ENCODE peak calls at places on chromosome 6, in four cellular contexts. X is thoracic aorta, S is left ventricle myocardium inferior, V is WERI-Rb-1. H is an unnamed sample.

GRCh38 chr6:111759413-111759835 is 113.8 kb downstream of the FYN start:
- DNase-seq in V (no peak), S (no peak), X (no peak), H (no peak)

GRCh38 chr6:44264154-44265002 is 973 bp downstream of the NFKBIE start:
- DNase-seq in V (no peak), S (no peak), X (no peak), H (no peak)

GRCh38 chr6:7119272-7119801 is 11.6 kb downstream of the RREB1 start:
- DNase-seq in S (no peak), V (peak), X (no peak), H (no peak)

GRCh38 chr6:163085426-163085825 is 329.1 kb upstream of the QKI start:
- DNase-seq in X (no peak), S (no peak), V (no peak), H (no peak)

GRCh38 chr6:166456360-166457156 is 73.8 kb upstream of the MPC1 start:
- DNase-seq in X (no peak), V (peak), S (no peak), H (no peak)

GRCh38 chr6:115667478-115667996 is 393.2 kb downstream of the FRK start:
- DNase-seq in S (no peak), V (peak), X (no peak), H (no peak)

GRCh38 chr6:3269412-3269975 is 10.7 kb downstream of the PSMG4 start:
- DNase-seq in S (no peak), X (no peak), V (no peak), H (peak)

GRCh38 chr6:37029249-37029959 is 23.9 kb downstream of the FGD2 start:
- DNase-seq in S (peak), X (no peak), V (peak), H (peak)

GRCh38 chr6:33689148-33689494 is 22.4 kb downstream of the UQCC2 start:
- DNase-seq in X (no peak), V (no peak), S (no peak), H (no peak)

GRCh38 chr6:111521497-111522275 is 38.7 kb upstream of the REV3L start:
- DNase-seq in X (no peak), V (no peak), S (no peak), H (no peak)

GRCh38 chr6:146028250-146028789 is 542 bp upstream of the GRM1 start:
- DNase-seq in X (no peak), S (peak), V (peak), H (peak)

GRCh38 chr6:87968435-87969278 is 79.0 kb upstream of the SPACA1 start:
- DNase-seq in S (no peak), X (no peak), V (no peak), H (peak)

GRCh38 chr6:130033999-130034814 is 15.8 kb downstream of the L3MBTL3 start:
- DNase-seq in S (no peak), X (no peak), V (no peak), H (peak)

DNA sequence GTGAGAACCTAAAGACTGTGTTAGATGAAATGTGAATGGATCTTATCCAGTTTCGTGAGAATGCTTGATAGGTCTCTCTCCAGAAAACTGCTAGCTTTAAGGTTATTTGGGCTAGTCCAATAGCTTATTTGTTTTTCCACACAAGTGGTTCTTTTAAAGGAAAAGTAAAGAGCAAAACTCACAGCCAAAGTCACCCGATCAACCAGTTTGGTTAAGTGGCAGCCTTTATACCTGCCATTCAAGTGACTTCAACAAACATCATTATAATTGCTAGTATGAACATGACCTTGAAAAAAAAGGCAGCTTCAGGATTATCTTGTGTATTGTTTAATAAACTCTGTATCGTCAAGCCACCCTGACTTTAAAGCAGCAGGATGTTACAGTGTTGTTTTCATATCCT is 253.5 kb downstream of the EPHA7 start:
- DNase-seq in S (no peak), X (no peak), V (no peak), H (no peak)
- TF ChIP-seq CTCF in S (no peak), X (no peak), V (no peak), H (no peak)

DNA sequence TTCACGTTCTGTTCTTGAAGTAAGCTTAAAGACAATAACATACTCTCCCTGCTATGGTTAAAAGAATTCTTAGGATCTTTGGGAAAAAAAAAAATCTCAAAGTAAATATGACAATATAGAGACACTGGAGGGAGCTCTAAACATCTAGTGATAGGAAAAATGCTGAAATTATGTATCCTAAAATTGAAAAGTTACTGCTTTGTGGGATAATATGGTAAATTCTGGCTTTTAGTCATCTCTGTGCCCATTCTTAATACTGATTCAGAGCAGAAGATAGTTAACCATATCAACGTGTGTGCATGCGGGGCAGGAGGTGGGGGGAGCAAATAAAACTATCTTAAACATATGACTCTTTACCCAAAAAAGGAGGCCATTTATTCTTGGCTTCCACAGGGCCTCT is 165.4 kb downstream of the GMPR start:
- DNase-seq in S (no peak), X (no peak), V (no peak), H (no peak)
- TF ChIP-seq CTCF in S (no peak), X (no peak), V (no peak), H (peak)

DNA sequence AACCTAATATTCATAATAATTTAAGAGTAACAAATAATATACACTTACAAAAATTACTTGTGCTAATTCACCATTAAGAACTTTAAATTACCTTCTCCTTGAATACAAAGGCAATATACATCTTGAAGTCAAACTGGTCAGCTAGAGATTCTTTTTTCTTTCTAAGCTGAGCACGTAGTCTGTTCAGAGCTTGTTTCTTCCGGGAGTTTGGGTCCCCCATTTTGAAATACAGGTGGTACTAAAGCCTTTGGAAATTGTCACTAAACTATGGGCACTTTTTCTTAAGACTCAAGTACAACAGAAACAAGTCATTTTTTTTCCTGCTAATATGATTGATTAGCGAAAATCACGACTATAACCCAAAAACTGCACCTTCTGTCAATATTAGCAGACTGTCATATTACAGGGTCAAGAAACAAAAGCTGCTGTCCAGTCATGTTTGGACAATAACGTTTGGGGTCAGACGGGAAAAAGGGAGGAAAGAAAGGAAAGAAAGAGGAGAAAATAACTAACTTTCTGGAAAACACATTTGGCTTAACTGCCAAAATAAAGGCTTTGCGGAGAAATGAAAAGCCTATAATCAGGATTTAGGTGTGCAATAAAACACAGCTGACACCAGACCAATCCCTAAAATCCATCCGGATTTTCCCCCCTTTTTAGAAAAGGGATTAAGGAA is 367 bp downstream of the C6orf62 start:
- DNase-seq in V (no peak), X (no peak), S (no peak), H (no peak)
- TF ChIP-seq CTCF in V (no peak), X (no peak), S (no peak), H (no peak)

GRCh38 chr6:136790411-136791295 is 1.6 kb downstream of the MAP3K5 start:
- DNase-seq in V (no peak), S (no peak), X (no peak), H (no peak)

GRCh38 chr6:136792066-136792944 is at the start of gene MAP3K5:
- DNase-seq in V (peak), S (peak), X (peak), H (peak)

GRCh38 chr6:136792945-136793289 is 640 bp upstream of the MAP3K5 start:
- DNase-seq in S (peak), V (peak), X (peak), H (peak)

GRCh38 chr6:136793348-136793747 is 1.1 kb upstream of the MAP3K5 start:
- DNase-seq in V (no peak), S (no peak), X (no peak), H (no peak)

DNA sequence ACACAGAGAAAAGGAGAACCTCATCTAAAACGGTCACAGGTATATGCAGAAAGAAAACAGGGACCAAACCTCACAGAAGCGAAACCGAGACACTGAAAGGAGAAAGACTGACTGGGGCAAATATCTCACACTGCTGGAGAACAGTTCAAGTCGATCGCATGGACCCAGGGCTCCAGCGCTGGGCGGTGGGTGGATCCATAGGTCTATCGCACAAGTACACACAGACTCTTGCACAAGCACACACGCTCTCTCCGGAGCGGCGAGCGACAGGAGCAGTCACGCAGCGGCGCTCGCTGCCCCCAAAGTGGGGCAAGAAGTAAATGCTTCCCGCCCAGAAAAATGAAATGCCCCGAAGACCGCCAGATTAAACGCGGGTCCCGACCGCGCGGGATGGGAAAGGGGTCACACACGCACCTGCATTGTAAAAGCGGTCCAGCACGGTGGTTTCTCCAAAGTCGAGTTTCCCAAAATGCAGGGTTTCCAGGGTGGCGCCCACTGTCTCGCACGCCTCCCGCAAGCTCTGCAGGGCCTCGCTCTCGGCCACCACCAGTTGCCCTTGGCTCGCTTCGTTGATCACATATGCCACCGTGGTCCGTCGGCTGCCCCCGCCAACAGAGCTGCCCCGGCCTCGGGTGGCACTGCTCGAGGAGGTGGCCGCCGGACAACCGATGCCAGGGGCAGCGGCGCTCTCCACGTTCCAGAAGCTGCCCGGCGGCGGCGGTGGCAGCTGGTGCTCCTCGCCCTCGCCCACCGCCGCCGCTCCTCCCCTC is 796 bp downstream of the MAP3K5 start:
- DNase-seq in V (peak), X (peak), S (peak), H (peak)
- TF ChIP-seq CTCF in V (no peak), X (no peak), S (no peak), H (no peak)

GRCh38 chr6:119628691-119629621 is 279.4 kb upstream of the MAN1A1 start:
- DNase-seq in V (no peak), S (no peak), X (no peak), H (no peak)
- TF ChIP-seq CTCF in V (no peak), S (no peak), X (no peak), H (no peak)

GRCh38 chr6:132166670-132167069 is 215.5 kb upstream of the CCN2 start:
- DNase-seq in S (no peak), V (no peak), X (no peak), H (no peak)

GRCh38 chr6:132165677-132166076 is 214.5 kb upstream of the CCN2 start:
- DNase-seq in X (no peak), S (no peak), V (no peak), H (no peak)

GRCh38 chr6:132161283-132161682 is 210.1 kb upstream of the CCN2 start:
- DNase-seq in S (no peak), V (no peak), X (no peak), H (no peak)
- TF ChIP-seq CTCF in S (peak), V (peak), X (peak), H (no peak)

GRCh38 chr6:107360476-107360875 is 98.9 kb downstream of the PDSS2 start:
- DNase-seq in S (no peak), X (no peak), V (no peak), H (no peak)

GRCh38 chr6:107353773-107354382 is 105.5 kb downstream of the PDSS2 start:
- DNase-seq in S (no peak), X (no peak), V (no peak), H (no peak)

GRCh38 chr6:107357842-107358241 is 101.5 kb downstream of the PDSS2 start:
- DNase-seq in S (no peak), V (no peak), X (no peak), H (no peak)

GRCh38 chr6:107354470-107354869 is 104.9 kb downstream of the PDSS2 start:
- DNase-seq in S (no peak), X (no peak), V (no peak), H (no peak)

DNA sequence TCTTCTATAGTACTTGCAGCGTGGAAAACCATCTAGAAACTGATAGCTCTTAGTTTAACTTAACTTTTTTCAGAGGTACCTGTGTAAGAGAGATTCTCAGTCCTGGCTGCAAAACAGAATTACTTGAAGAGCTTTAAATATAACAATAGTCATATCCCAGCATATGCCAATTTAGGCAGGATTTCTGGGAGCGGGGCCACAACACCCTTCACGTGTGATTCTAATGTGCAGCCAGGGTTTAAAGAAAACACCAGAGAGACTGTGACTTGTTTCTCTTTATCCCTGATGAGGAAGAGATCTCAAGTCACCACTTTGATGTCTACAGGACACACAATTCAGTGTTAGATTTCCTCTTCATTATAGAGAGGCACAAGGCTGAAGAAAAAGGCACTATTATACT is 103.7 kb downstream of the PDSS2 start:
- DNase-seq in S (peak), V (no peak), X (no peak), H (no peak)
- TF ChIP-seq CTCF in S (no peak), V (no peak), X (no peak), H (no peak)